ENCODE peak calls at places on chromosomes 3 and 15, in ten cellular contexts. K is OCI-LY7; Y is thoracic aorta; L is mammary epithelial cell; S is esophagus squamous epithelium; Z is PC-9; V is heart right ventricle; F is CD8-positive, alpha-beta memory T cell; U is CD4-positive, alpha-beta memory T cell; R is iPS DF 6.9. B is an unnamed sample. For H3K4me1, the result is how much of the 10 kb centered on the place peaks cover.

GRCh38 chr3:126501054-126501453 is 16.5 kb downstream of the UROC1 start:
- DNase-seq in K (peak), Y (no peak), L (no peak), S (no peak), Z (no peak), V (no peak), F (no peak), U (no peak), R (no peak), B (no peak)

GRCh38 chr3:39721076-39721475 is 88.3 kb upstream of the MYRIP start:
- DNase-seq in K (no peak), Y (no peak), L (no peak), S (no peak), Z (no peak), V (no peak), F (no peak), U (no peak), R (no peak), B (no peak)

GRCh38 chr3:12991861-12992281 is 81.4 kb downstream of the IQSEC1 start:
- DNase-seq in K (no peak), Y (no peak), L (no peak), S (no peak), Z (no peak), V (no peak), F (no peak), U (no peak), R (no peak), B (peak)

GRCh38 chr3:133367431-133367830 is 32.4 kb upstream of the BFSP2 start:
- DNase-seq in K (no peak), Y (no peak), L (no peak), S (no peak), Z (no peak), V (no peak), F (no peak), U (no peak), R (no peak), B (no peak)

GRCh38 chr15:67908756-67909155 is 68.9 kb upstream of the RNU6-1 start:
- DNase-seq in K (no peak), Y (no peak), L (no peak), S (no peak), Z (no peak), V (no peak), F (no peak), U (no peak), R (no peak), B (no peak)

GRCh38 chr3:143831208-143831607 is 17.1 kb downstream of the SLC9A9 start:
- DNase-seq in K (no peak), Y (no peak), L (peak), S (no peak), Z (peak), V (no peak), F (no peak), U (no peak), R (no peak), B (no peak)

GRCh38 chr3:69505770-69506407 is 120.0 kb upstream of the FRMD4B start:
- DNase-seq in K (no peak), Y (no peak), L (no peak), S (no peak), Z (no peak), V (no peak), F (no peak), U (no peak), R (no peak), B (no peak)

GRCh38 chr15:66100761-66101160 is 152.8 kb downstream of the MEGF11 start:
- DNase-seq in K (no peak), Y (no peak), L (no peak), S (no peak), Z (no peak), V (no peak), F (no peak), U (no peak), R (no peak), B (no peak)

GRCh38 chr3:49602877-49603411 is 48.7 kb downstream of the BSN start:
- DNase-seq in K (no peak), Y (no peak), L (peak), S (no peak), Z (peak), V (no peak), F (peak), U (peak), R (no peak), B (no peak)

DNA sequence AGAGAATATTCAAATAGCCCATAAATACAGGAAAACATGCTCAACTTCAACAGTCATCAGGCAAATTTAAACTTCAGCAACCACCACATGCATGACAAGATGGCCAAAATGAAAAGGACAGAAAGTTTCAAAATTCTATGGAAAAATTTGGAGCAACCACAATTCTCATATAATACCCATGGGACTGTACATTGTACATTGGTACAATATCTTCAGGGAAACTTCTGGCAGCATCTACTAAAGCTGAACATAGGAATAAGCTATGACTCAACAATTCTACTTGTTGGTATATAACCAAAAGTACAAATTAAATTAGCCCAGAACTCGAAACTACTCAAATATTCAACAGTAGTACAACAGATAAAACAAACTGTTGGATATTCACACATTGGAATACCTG is 847.6 kb downstream of the TBL1XR1 start:
- DNase-seq in K (no peak), Y (no peak), L (no peak), S (no peak), Z (no peak), V (no peak), F (no peak), U (no peak), R (no peak), B (no peak)
- H3K4me1 ChIP-seq in K (under half), Y (under half), L (under half), S (under half), Z (under half), V (under half), F (under half), U (under half), R (under half), B (under half)

GRCh38 chr3:8503461-8503860 is 1.8 kb downstream of the LMCD1 start:
- DNase-seq in K (no peak), Y (no peak), L (peak), S (no peak), Z (peak), V (no peak), F (no peak), U (no peak), R (no peak), B (no peak)
- H3K27ac ChIP-seq in K (peak), Y (peak), L (no peak), S (no peak), Z (peak), V (peak), F (no peak), U (no peak), R (no peak), B (peak)

GRCh38 chr3:138435840-138436239 is 1.4 kb downstream of the ESYT3 start:
- DNase-seq in K (no peak), Y (no peak), L (no peak), S (no peak), Z (no peak), V (no peak), F (no peak), U (no peak), R (no peak), B (no peak)
- H3K4me3 ChIP-seq in K (no peak), Y (peak), L (no peak), S (no peak), Z (no peak), V (peak), F (no peak), U (no peak), R (peak), B (peak)

GRCh38 chr3:122512284-122512683 is 2.5 kb downstream of the KPNA1 start:
- DNase-seq in K (no peak), Y (no peak), L (no peak), S (no peak), Z (no peak), V (no peak), F (no peak), U (no peak), R (no peak), B (no peak)
- H3K4me1 ChIP-seq in K (under half), Y (under half), L (under half), S (under half), Z (under half), V (under half), F (under half), U (under half), R (under half), B (half or more)

DNA sequence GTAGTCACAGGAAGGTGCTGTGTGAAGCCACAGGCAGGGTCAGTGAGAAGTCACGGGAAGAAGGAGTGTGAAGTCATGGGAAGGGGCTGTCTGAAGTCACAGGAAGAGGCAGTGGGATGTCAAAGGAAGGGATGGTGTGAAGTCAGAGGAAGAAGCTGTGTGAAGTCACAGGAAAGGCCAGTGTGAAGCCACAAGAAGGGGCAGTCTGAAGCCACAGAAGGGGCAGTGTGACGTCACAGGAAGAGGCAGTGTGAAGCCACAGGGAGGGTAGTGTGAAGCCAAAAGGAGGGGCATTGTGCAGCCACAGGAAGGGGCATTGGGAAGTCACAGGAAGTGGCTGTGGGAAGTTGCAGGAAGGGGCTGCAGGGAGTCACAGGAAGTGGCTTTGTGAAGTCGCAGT is 35.1 kb downstream of the GASK1A start:
- DNase-seq in K (no peak), Y (no peak), L (no peak), S (no peak), Z (no peak), V (no peak), F (no peak), U (no peak), R (no peak), B (no peak)
- H3K27ac ChIP-seq in K (no peak), Y (no peak), L (no peak), S (no peak), Z (no peak), V (no peak), F (peak), U (peak), R (no peak), B (no peak)

DNA sequence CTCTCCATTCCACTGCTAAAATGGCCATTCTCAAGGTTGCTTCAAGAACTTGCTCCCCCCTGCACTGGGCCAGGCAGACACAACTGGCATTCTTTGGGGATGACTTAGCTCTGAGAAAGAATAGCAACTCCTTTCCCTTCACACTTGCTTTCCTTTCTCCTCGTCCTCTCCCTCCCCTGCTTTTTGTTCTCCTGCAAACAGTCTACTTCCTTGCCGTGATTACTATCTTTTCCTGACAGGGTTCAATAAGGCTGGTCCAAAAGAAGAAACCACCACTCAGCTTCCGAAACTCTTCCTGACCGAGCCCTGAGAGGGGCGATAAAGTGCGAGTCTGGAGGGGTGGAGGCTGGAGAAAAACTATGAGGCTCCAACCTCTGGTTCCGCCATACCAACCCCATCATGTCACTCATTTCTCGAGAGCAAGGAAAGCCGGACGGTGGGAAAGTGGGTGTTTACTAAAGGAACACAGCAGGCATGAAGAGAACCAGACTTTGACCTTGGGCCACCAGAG is 5.0 kb downstream of the AMOTL2 start:
- DNase-seq in K (no peak), Y (no peak), L (no peak), S (no peak), Z (no peak), V (no peak), F (no peak), U (no peak), R (no peak), B (no peak)
- H3K4me3 ChIP-seq in K (no peak), Y (no peak), L (no peak), S (no peak), Z (peak), V (peak), F (no peak), U (no peak), R (no peak), B (peak)

GRCh38 chr3:105835606-105836005 is 33.2 kb downstream of the CBLB start:
- DNase-seq in K (no peak), Y (no peak), L (no peak), S (no peak), Z (peak), V (no peak), F (no peak), U (no peak), R (no peak), B (no peak)
- H3K4me1 ChIP-seq in K (half or more), Y (under half), L (under half), S (under half), Z (under half), V (half or more), F (half or more), U (half or more), R (under half), B (under half)

DNA sequence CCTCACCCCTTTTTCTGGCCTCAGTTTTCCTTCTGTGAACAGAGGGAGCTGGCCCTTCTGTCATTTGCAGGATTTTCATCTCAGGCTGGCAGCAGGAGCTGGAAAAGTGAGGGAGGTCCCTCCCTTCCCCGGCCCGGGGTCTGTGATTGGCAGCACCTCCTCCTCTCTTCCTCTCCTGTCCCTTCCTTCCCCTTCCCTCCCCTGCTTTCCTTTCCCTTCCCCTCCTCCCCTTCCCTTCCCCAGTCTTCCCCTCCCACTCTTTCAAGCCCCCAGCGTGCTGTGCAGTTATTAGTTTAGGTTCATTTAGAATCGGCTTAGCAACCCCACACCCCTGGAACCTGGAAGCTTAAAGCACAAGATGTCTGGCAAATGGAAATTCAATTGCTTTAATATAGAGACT is 99.2 kb downstream of the LINGO1 start:
- DNase-seq in K (no peak), Y (no peak), L (no peak), S (no peak), Z (no peak), V (no peak), F (no peak), U (no peak), R (no peak), B (peak)
- H3K27ac ChIP-seq in K (no peak), Y (no peak), L (no peak), S (no peak), Z (no peak), V (no peak), F (no peak), U (no peak), R (no peak), B (no peak)

DNA sequence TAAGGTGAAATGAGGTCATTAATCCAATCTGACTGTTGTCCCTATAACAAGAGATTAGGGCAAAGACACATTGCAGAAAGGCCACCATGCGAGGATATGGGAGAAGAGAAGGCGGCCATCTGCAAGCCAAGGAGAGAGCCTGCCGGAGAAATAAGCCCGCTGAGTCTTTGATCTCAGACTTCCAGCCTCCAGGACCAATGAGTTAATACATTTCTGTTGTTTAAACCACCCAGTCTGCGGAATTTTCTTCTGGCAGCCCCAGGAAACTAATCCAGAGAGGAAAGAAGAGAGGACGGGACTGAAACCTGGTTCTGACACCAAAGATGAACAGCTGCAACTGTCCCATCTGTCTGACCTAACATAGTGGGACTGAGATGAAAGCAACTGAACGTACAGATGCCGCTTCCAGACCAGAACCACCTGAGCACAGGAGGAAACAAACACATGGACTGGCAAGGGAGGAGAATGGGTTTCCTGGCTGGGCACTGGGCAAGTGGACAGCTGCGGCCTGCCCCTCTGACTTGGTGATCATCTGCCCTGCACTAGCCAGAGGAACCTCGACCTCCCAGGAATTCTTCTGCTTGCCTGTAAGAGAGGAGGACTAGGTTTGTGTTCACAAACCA is 32.3 kb downstream of the VGLL4 start:
- DNase-seq in K (no peak), Y (no peak), L (no peak), S (no peak), Z (no peak), V (no peak), F (no peak), U (no peak), R (no peak), B (no peak)
- H3K4me3 ChIP-seq in K (no peak), Y (no peak), L (no peak), S (no peak), Z (no peak), V (no peak), F (no peak), U (no peak), R (no peak), B (no peak)

B was measured in psoas muscle.